ENCODE peak calls at places on chromosomes 3 and 15, in ten cellular contexts. A, R, D, P, U, M, T, N, S and J are unnamed samples.

GRCh38 chr3:134311265-134311664 is 60.6 kb upstream of the RYK start:
- DNase-seq in A (no peak), R (no peak), D (peak; percentile 86), P (no peak), U (no peak), M (no peak), T (peak; percentile 65), N (no peak), S (no peak), J (no peak)

GRCh38 chr15:89783111-89783860 is 7.2 kb downstream of the MESP2 start:
- DNase-seq in A (peak; percentile 87), R (no peak), D (peak; percentile 70), P (no peak), U (no peak), M (no peak), T (peak; percentile 32), N (no peak), S (no peak), J (no peak)

GRCh38 chr3:37162501-37163245 is 11.7 kb downstream of the LRRFIP2 start:
- DNase-seq in A (no peak), R (no peak), D (no peak), P (no peak), U (no peak), M (no peak), T (no peak), N (no peak), S (no peak), J (no peak)

GRCh38 chr3:151308089-151308488 is 8.5 kb downstream of the GPR87 start:
- DNase-seq in A (no peak), R (no peak), D (peak; percentile 41), P (no peak), U (no peak), M (no peak), T (peak; percentile 49), N (no peak), S (no peak), J (no peak)

GRCh38 chr3:14235003-14235876 is 56.6 kb downstream of the LSM3 start:
- DNase-seq in A (no peak), R (no peak), D (no peak), P (no peak), U (no peak), M (no peak), T (no peak), N (no peak), S (no peak), J (no peak)

GRCh38 chr15:91921821-91922198 is 68.3 kb downstream of the SLCO3A1 start:
- DNase-seq in A (peak; percentile 22), R (no peak), D (no peak), P (no peak), U (no peak), M (no peak), T (no peak), N (no peak), S (no peak), J (no peak)

GRCh38 chr3:111729087-111729846 is 129.8 kb upstream of the PHLDB2 start:
- DNase-seq in A (peak; percentile 75), R (no peak), D (peak; percentile 95), P (no peak), U (no peak), M (no peak), T (peak; percentile 94), N (peak; percentile 55), S (no peak), J (no peak)

GRCh38 chr3:37713820-37714204 is 147.9 kb upstream of the CTDSPL start:
- DNase-seq in A (no peak), R (no peak), D (no peak), P (no peak), U (no peak), M (no peak), T (no peak), N (no peak), S (no peak), J (no peak)

GRCh38 chr3:123321806-123322205 is 120.1 kb downstream of the SEC22A start:
- DNase-seq in A (no peak), R (no peak), D (no peak), P (no peak), U (no peak), M (no peak), T (no peak), N (no peak), S (no peak), J (no peak)

GRCh38 chr3:49519266-49519665 is 35.0 kb upstream of the BSN start:
- DNase-seq in A (peak; percentile 18), R (no peak), D (no peak), P (no peak), U (no peak), M (no peak), T (no peak), N (peak; percentile 69), S (peak; percentile 64), J (peak; percentile 36)

GRCh38 chr3:127212231-127212630 is 19.3 kb downstream of the PRR23E start:
- DNase-seq in A (no peak), R (no peak), D (no peak), P (no peak), U (no peak), M (no peak), T (no peak), N (no peak), S (no peak), J (no peak)

GRCh38 chr3:42273351-42273750 is 7.4 kb upstream of the CCK start:
- DNase-seq in A (no peak), R (no peak), D (no peak), P (no peak), U (no peak), M (no peak), T (no peak), N (no peak), S (no peak), J (no peak)

GRCh38 chr3:193963808-193964516 is 172.0 kb upstream of the HES1 start:
- DNase-seq in A (no peak), R (no peak), D (no peak), P (no peak), U (peak; percentile 3), M (no peak), T (no peak), N (no peak), S (no peak), J (no peak)

GRCh38 chr15:56390739-56391267 is 25.6 kb downstream of the TEX9 start:
- DNase-seq in A (peak; percentile 6), R (no peak), D (peak; percentile 10), P (no peak), U (no peak), M (no peak), T (no peak), N (no peak), S (no peak), J (no peak)

DNA sequence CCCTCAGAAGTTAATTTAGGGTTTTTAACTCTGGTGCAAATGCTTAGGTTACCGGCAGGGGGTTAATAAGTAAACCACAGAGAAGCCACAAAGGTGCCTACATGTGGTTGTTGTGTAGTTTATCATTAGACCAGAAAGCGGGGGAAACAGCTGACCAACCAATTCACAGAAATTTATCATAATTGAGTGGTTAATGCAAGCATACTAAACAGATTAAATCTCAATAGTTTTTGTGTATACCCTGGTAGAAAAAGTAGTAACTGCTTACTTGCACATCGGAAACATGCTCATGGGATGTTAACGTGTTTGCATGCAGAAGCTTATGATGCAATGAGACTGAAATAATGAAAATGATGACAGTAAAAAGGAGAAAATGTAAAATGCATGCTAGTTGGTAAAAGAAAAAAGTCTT is 316.0 kb downstream of the PTPRG start:
- DNase-seq in A (peak; percentile 57), R (no peak), D (peak; percentile 29), P (no peak), U (no peak), M (no peak), T (peak; percentile 32), N (no peak), S (peak; percentile 64), J (no peak)
- TF ChIP-seq CTCF in A (peak; percentile 12), R (no peak), D (no peak), P (no peak), U (no peak), M (no peak), T (no peak), N (no peak), S (peak; percentile 47), J (peak; percentile 40)

DNA sequence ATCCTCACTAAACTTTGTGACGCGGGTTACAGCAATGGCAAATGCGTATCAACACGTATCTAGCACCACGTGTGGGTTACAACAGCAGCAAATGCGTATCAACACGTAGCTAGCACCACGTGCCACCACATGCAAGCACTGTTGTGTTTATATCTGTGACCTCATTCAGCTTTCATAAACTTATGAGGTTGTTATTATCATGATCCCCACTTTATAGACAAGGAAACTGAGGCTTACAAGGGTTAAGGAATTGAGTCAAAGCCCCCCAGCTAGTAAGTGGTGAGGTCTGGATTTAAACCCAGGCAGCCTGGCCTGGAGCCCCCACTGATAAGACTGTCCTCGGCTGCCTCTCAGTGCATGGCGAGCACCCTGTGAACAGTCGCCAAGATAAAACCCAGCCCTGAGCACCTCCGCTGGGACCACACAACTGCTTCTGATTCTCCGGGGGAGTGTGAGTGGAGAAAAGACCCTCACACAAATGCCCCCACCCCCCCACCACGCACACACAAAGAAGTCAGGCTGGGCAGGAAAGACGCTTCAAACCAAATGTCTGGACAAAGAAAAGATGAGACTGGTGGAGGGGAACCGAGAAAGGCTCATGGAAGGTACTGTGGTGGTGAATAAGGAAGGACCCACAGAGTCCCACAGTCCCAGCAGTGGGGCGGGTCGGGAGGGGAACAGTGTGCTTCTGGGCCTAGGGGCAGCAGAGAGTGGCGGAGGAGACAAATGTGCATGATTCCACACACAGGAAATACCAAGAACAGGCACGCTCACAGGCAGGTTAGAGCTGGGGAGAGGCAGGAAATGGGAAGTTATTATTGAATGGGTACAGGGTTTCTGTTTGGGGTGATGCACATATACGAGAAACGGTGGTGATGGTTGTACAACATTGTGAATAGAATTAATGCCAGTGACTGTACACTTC is 173.4 kb downstream of the XXYLT1 start:
- DNase-seq in A (no peak), R (no peak), D (no peak), P (no peak), U (no peak), M (no peak), T (no peak), N (no peak), S (no peak), J (no peak)
- TF ChIP-seq CTCF in A (no peak), R (no peak), D (no peak), P (no peak), U (no peak), M (no peak), T (no peak), N (no peak), S (no peak), J (no peak)

GRCh38 chr15:67180514-67181191 is 73.8 kb downstream of the AAGAB start:
- DNase-seq in A (no peak), R (no peak), D (no peak), P (no peak), U (no peak), M (no peak), T (no peak), N (no peak), S (peak; percentile 30), J (no peak)
- TF ChIP-seq CTCF in A (peak; percentile 12), R (no peak), D (no peak), P (no peak), U (no peak), M (no peak), T (peak; percentile 2), N (no peak), S (peak; percentile 40), J (no peak)

DNA sequence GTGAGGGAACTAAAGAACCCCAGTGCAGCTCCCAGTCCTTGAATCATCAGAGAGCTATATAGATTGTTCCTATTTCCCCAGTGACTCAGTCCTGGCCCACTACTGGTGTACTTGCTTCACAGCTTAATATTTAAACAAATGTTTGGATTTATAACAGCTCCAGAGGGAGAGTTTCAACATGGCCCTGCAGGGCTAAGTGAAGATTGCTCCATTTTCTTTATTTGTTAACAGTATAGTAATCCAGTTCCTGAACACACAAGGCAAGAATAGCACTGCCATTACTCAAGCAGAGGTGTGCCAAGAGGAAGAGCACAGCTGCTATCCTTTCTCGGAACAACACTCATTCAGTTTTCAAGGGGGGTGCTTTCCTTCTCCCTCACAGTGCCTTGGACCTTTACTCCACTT is 6.5 kb downstream of the SQOR start:
- DNase-seq in A (peak; percentile 87), R (no peak), D (peak; percentile 72), P (no peak), U (no peak), M (no peak), T (peak; percentile 77), N (no peak), S (no peak), J (no peak)
- TF ChIP-seq CTCF in A (peak; percentile 6), R (no peak), D (no peak), P (no peak), U (no peak), M (no peak), T (no peak), N (no peak), S (no peak), J (no peak)